ENCODE peak calls at places on chromosome 20, in six cellular contexts. P, V, Z, K, I and N are unnamed samples.

GRCh38 chr20:63071541-63072181 is 64.9 kb upstream of the BHLHE23 start:
- DNase-seq in P (no peak), V (peak; percentile 75), Z (no peak), K (peak; percentile 27), I (no peak), N (no peak)

GRCh38 chr20:63167026-63167917 is 48.7 kb downstream of the YTHDF1 start:
- DNase-seq in P (no peak), V (no peak), Z (no peak), K (no peak), I (no peak), N (no peak)

GRCh38 chr20:23143098-23143497 is 57.0 kb upstream of the CD93 start:
- DNase-seq in P (no peak), V (no peak), Z (peak; percentile 34), K (peak; percentile 82), I (no peak), N (no peak)

GRCh38 chr20:56465997-56466396 is 2.4 kb upstream of the RTF2 start:
- DNase-seq in P (no peak), V (no peak), Z (no peak), K (no peak), I (no peak), N (no peak)

GRCh38 chr20:24949756-24950127 is 673 bp downstream of the CST7 start:
- DNase-seq in P (no peak), V (no peak), Z (no peak), K (no peak), I (no peak), N (no peak)

GRCh38 chr20:25470045-25470444 is 62.6 kb downstream of the GINS1 start:
- DNase-seq in P (peak; percentile 8), V (peak; percentile 43), Z (no peak), K (peak; percentile 19), I (peak; percentile 7), N (no peak)

GRCh38 chr20:33423141-33423834 is 20.3 kb downstream of the SNTA1 start:
- DNase-seq in P (no peak), V (no peak), Z (no peak), K (peak; percentile 38), I (no peak), N (no peak)

GRCh38 chr20:31693402-31693801 is 29.3 kb downstream of the BCL2L1 start:
- DNase-seq in P (no peak), V (no peak), Z (no peak), K (no peak), I (no peak), N (no peak)

GRCh38 chr20:19945732-19946670 is 71.2 kb upstream of the NAA20 start:
- DNase-seq in P (no peak), V (no peak), Z (no peak), K (no peak), I (no peak), N (no peak)